ENCODE peak calls at places on chromosomes 16 and 17, in ten cellular contexts. V is OCI-LY7, N is mucosa of descending colon, L is transverse colon, A is tibial artery, M is stomach, Y is heart left ventricle, R is uterus, F is ascending aorta, K is AG04450. U is an unnamed sample.

GRCh38 chr17:66506641-66507040 is 204.2 kb downstream of the PRKCA start:
- DNase-seq in V (no peak), N (no peak), L (no peak), A (no peak), M (no peak), Y (no peak), R (no peak), F (no peak), K (no peak), U (no peak)

GRCh38 chr17:65567566-65567965 is 6.1 kb upstream of the AXIN2 start:
- DNase-seq in V (no peak), N (no peak), L (no peak), A (no peak), M (no peak), Y (no peak), R (no peak), F (no peak), K (no peak), U (peak; percentile 54)

GRCh38 chr17:51016099-51016498 is 104.6 kb downstream of the SPAG9 start:
- DNase-seq in V (no peak), N (no peak), L (no peak), A (no peak), M (no peak), Y (no peak), R (no peak), F (no peak), K (no peak), U (no peak)

GRCh38 chr16:1794221-1794871 is 841 bp upstream of the IGFALS start:
- DNase-seq in V (no peak), N (no peak), L (no peak), A (no peak), M (peak; percentile 76), Y (no peak), R (no peak), F (no peak), K (no peak), U (no peak)

GRCh38 chr17:27319536-27320221 is 25.8 kb downstream of the WSB1 start:
- DNase-seq in V (no peak), N (no peak), L (peak; percentile 68), A (peak; percentile 76), M (peak; percentile 88), Y (peak; percentile 80), R (peak; percentile 67), F (peak; percentile 54), K (no peak), U (no peak)

GRCh38 chr17:40541060-40541872 is 24.0 kb downstream of the CCR7 start:
- DNase-seq in V (peak; percentile 22), N (peak; percentile 60), L (no peak), A (no peak), M (no peak), Y (no peak), R (peak; percentile 29), F (no peak), K (no peak), U (no peak)

GRCh38 chr16:69319381-69319780 is 8.2 kb downstream of the VPS4A start:
- DNase-seq in V (no peak), N (no peak), L (no peak), A (no peak), M (no peak), Y (no peak), R (no peak), F (no peak), K (no peak), U (no peak)

GRCh38 chr17:8965394-8966168 is at the start of gene PIK3R5:
- DNase-seq in V (peak; percentile 77), N (peak; percentile 90), L (peak; percentile 75), A (peak; percentile 45), M (peak; percentile 65), Y (peak; percentile 83), R (no peak), F (no peak), K (no peak), U (peak; percentile 93)

GRCh38 chr16:47054306-47054705 is 80.8 kb upstream of the DNAJA2 start:
- DNase-seq in V (no peak), N (no peak), L (no peak), A (no peak), M (no peak), Y (no peak), R (no peak), F (no peak), K (no peak), U (no peak)

GRCh38 chr17:53191878-53192277 is 630.8 kb upstream of the KIF2B start:
- DNase-seq in V (peak; percentile 6), N (no peak), L (no peak), A (no peak), M (no peak), Y (no peak), R (no peak), F (no peak), K (no peak), U (no peak)

GRCh38 chr16:49490321-49490705 is 116.7 kb downstream of the C16orf78 start:
- DNase-seq in V (no peak), N (peak; percentile 21), L (no peak), A (peak; percentile 4), M (no peak), Y (no peak), R (no peak), F (no peak), K (no peak), U (no peak)

GRCh38 chr17:39612935-39613465 is 5.3 kb upstream of the NEUROD2 start:
- DNase-seq in V (no peak), N (no peak), L (no peak), A (no peak), M (no peak), Y (no peak), R (no peak), F (no peak), K (no peak), U (no peak)

GRCh38 chr17:18257747-18258355 is 687 bp downstream of the FLII start:
- DNase-seq in V (peak; percentile 58), N (peak; percentile 86), L (peak; percentile 86), A (peak; percentile 86), M (peak; percentile 75), Y (peak; percentile 89), R (peak; percentile 75), F (peak; percentile 72), K (no peak), U (peak; percentile 58)

GRCh38 chr17:39755550-39756375 is 18.0 kb downstream of the GRB7 start:
- DNase-seq in V (peak; percentile 96), N (peak; percentile 69), L (peak; percentile 69), A (no peak), M (no peak), Y (no peak), R (no peak), F (no peak), K (no peak), U (peak; percentile 92)

GRCh38 chr17:9676084-9676483 is 30.8 kb downstream of the USP43 start:
- DNase-seq in V (no peak), N (no peak), L (no peak), A (no peak), M (no peak), Y (no peak), R (no peak), F (no peak), K (no peak), U (no peak)

GRCh38 chr16:73023320-73023719 is 24.6 kb downstream of the ZFHX3 start:
- DNase-seq in V (no peak), N (no peak), L (no peak), A (no peak), M (no peak), Y (no peak), R (no peak), F (no peak), K (no peak), U (no peak)

GRCh38 chr17:63967953-63968352 is 4.8 kb downstream of the SCN4A start:
- DNase-seq in V (no peak), N (no peak), L (no peak), A (no peak), M (no peak), Y (no peak), R (no peak), F (no peak), K (no peak), U (no peak)

GRCh38 chr17:41910701-41911391 is 7.9 kb downstream of the ACLY start:
- DNase-seq in V (no peak), N (peak; percentile 67), L (no peak), A (no peak), M (no peak), Y (no peak), R (no peak), F (no peak), K (peak; percentile 86), U (no peak)
- TF ChIP-seq CTCF in V (no peak), N (no peak), L (no peak), A (no peak), M (no peak), Y (no peak), R (no peak), F (no peak), K (no peak), U (no peak)

GRCh38 chr16:57151369-57151768 is 34.5 kb downstream of the PSME3IP1 start:
- DNase-seq in V (no peak), N (no peak), L (no peak), A (no peak), M (peak; percentile 9), Y (no peak), R (no peak), F (no peak), K (no peak), U (no peak)
- H3K4me3 ChIP-seq in V (no peak overlapping the region), N (no peak overlapping the region), L (no peak overlapping the region), A (no peak overlapping the region), M (no peak overlapping the region), Y (no peak overlapping the region), R (no peak overlapping the region), F (no peak overlapping the region), K (no peak overlapping the region), U (no peak overlapping the region)

GRCh38 chr16:22813946-22814325 is at the start of gene HS3ST2:
- DNase-seq in V (no peak), N (peak; percentile 49), L (peak; percentile 20), A (peak; percentile 36), M (no peak), Y (peak; percentile 70), R (peak; percentile 15), F (no peak), K (no peak), U (no peak)
- TF ChIP-seq CTCF in V (no peak), N (no peak), L (peak; percentile 29), A (peak; percentile 41), M (peak; percentile 14), Y (peak; percentile 20), R (no peak), F (peak; percentile 24), K (no peak), U (no peak)

DNA sequence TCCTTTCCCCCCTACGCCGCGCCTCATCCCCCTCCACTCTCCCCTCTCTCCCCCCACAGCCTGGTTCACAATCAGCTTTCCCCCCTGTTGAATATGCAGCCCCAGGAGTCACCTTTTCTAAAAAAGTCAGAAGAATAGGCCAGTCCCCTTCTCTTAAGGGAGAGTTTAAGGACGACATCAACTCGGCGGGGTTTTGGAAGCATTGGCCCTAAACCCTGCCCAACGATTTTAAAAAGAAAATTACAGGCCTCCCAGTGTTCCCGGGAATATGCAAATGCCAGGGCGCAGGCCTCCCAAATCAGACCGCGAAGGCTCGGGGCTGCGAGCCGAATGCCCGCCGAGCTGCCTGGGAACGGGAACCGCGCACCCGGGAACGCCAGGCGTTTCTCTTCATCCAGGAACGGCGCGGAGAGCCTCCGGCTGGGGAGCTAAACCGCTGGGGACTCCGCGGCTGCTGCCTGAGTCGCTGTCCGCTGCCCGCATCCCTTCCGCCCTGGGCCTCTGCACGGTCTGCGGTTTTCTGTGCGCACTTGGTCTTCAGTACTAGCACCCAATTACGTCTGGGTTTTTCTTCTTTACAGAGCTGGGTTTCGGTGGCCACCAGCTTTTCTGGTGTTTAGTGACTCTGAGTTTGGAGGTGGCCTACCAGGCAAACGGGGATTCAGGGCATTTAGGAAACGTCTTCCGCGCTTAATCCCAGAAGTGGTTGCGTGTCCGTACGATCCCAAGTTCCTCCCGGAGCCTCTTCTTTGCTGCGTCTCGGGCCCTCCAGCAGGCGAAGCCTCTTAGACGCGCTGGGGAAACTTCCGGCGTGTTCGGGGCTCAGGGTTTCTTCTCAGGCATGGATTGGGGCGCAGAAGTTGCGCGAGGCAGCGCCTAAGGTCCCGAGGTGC is 5.7 kb downstream of the IRX5 start:
- DNase-seq in V (no peak), N (no peak), L (no peak), A (no peak), M (no peak), Y (peak; percentile 71), R (no peak), F (no peak), K (no peak), U (no peak)
- H3K4me3 ChIP-seq in V (no peak overlapping the region), N (no peak overlapping the region), L (peak overlapping the region; percentile 28), A (peak overlapping the region; percentile 43), M (no peak overlapping the region), Y (peak overlapping the region; percentile 76), R (no peak overlapping the region), F (peak overlapping the region; percentile 63), K (no peak overlapping the region), U (no peak overlapping the region)